ENCODE peak calls at places on chromosomes 13 and 19, in four cellular contexts. One of them, this sample, is unnamed.

GRCh38 chr13:74931698-74932433 is 550.1 kb downstream of the TBC1D4 start:
- DNase-seq in GM23338: no peak
- DNase-seq in upper lobe of right lung: no peak
- DNase-seq in stomach: no peak
- DNase-seq in this sample: no peak

GRCh38 chr19:5141278-5141925 is 172.5 kb downstream of the KDM4B start:
- DNase-seq in GM23338: no peak
- DNase-seq in upper lobe of right lung: no peak
- DNase-seq in stomach: no peak
- DNase-seq in this sample: peak

GRCh38 chr13:94550030-94550738 is 45.8 kb downstream of the TGDS start:
- DNase-seq in GM23338: peak
- DNase-seq in upper lobe of right lung: no peak
- DNase-seq in stomach: peak
- DNase-seq in this sample: peak

GRCh38 chr13:99151516-99151915 is 49.1 kb upstream of the UBAC2 start:
- DNase-seq in GM23338: no peak
- DNase-seq in upper lobe of right lung: no peak
- DNase-seq in stomach: no peak
- DNase-seq in this sample: no peak

GRCh38 chr19:13983213-13983889 is 22.8 kb downstream of the RFX1 start:
- DNase-seq in GM23338: no peak
- DNase-seq in upper lobe of right lung: no peak
- DNase-seq in stomach: no peak
- DNase-seq in this sample: peak

GRCh38 chr19:1132625-1133383 is 29.0 kb downstream of the GPX4 start:
- DNase-seq in GM23338: no peak
- DNase-seq in upper lobe of right lung: no peak
- DNase-seq in stomach: no peak
- DNase-seq in this sample: no peak

GRCh38 chr19:41909706-41910105 is 18.5 kb downstream of the ERFL start:
- DNase-seq in GM23338: no peak
- DNase-seq in upper lobe of right lung: no peak
- DNase-seq in stomach: no peak
- DNase-seq in this sample: no peak

GRCh38 chr13:50731400-50731799 is 112.1 kb downstream of the DLEU7 start:
- DNase-seq in GM23338: no peak
- DNase-seq in upper lobe of right lung: no peak
- DNase-seq in stomach: no peak
- DNase-seq in this sample: no peak

GRCh38 chr13:95137096-95137495 is 164.2 kb downstream of the ABCC4 start:
- DNase-seq in GM23338: no peak
- DNase-seq in upper lobe of right lung: no peak
- DNase-seq in stomach: no peak
- DNase-seq in this sample: no peak

GRCh38 chr19:1360818-1361461 is 22.8 kb upstream of the NDUFS7 start:
- DNase-seq in GM23338: no peak
- DNase-seq in upper lobe of right lung: peak
- DNase-seq in stomach: no peak
- DNase-seq in this sample: peak

GRCh38 chr13:45621950-45622349 is 6.4 kb upstream of the ERICH6B start:
- DNase-seq in GM23338: peak
- DNase-seq in upper lobe of right lung: no peak
- DNase-seq in stomach: no peak
- DNase-seq in this sample: no peak

GRCh38 chr13:27012482-27013197 is 159.0 kb downstream of the USP12 start:
- DNase-seq in GM23338: no peak
- DNase-seq in upper lobe of right lung: no peak
- DNase-seq in stomach: no peak
- DNase-seq in this sample: no peak

GRCh38 chr13:101514695-101515275 is 62.3 kb downstream of the ITGBL1 start:
- DNase-seq in GM23338: peak
- DNase-seq in upper lobe of right lung: no peak
- DNase-seq in stomach: no peak
- DNase-seq in this sample: peak

GRCh38 chr13:75938811-75939525 is 302.8 kb downstream of the LMO7 start:
- DNase-seq in GM23338: no peak
- DNase-seq in upper lobe of right lung: no peak
- DNase-seq in stomach: no peak
- DNase-seq in this sample: no peak

GRCh38 chr13:30807392-30807791 is 72.0 kb downstream of the ALOX5AP start:
- DNase-seq in GM23338: no peak
- DNase-seq in upper lobe of right lung: no peak
- DNase-seq in stomach: no peak
- DNase-seq in this sample: no peak

GRCh38 chr13:24083141-24083540 is 77.4 kb upstream of the SPATA13 start:
- DNase-seq in GM23338: no peak
- DNase-seq in upper lobe of right lung: no peak
- DNase-seq in stomach: no peak
- DNase-seq in this sample: peak

GRCh38 chr13:97254809-97255208 is 32.7 kb downstream of the MBNL2 start:
- DNase-seq in GM23338: no peak
- DNase-seq in upper lobe of right lung: no peak
- DNase-seq in stomach: no peak
- DNase-seq in this sample: no peak

GRCh38 chr13:32426191-32426980 is 1.5 kb downstream of the N4BP2L1 start:
- DNase-seq in GM23338: no peak
- DNase-seq in upper lobe of right lung: no peak
- DNase-seq in stomach: no peak
- DNase-seq in this sample: peak

GRCh38 chr13:51041126-51041525 is 69.9 kb downstream of the C13orf42 start:
- DNase-seq in GM23338: no peak
- DNase-seq in upper lobe of right lung: no peak
- DNase-seq in stomach: no peak
- DNase-seq in this sample: no peak

GRCh38 chr19:46704379-46705076 is 12.4 kb downstream of the PRKD2 start:
- DNase-seq in GM23338: peak
- DNase-seq in upper lobe of right lung: peak
- DNase-seq in stomach: peak
- DNase-seq in this sample: peak

GRCh38 chr13:51764184-51765141 is 39.5 kb downstream of the DHRS12 start:
- DNase-seq in GM23338: no peak
- DNase-seq in upper lobe of right lung: no peak
- DNase-seq in stomach: peak
- DNase-seq in this sample: peak

GRCh38 chr13:95540848-95541247 is 11.7 kb upstream of the CLDN10 start:
- DNase-seq in GM23338: peak
- DNase-seq in upper lobe of right lung: no peak
- DNase-seq in stomach: no peak
- DNase-seq in this sample: peak

GRCh38 chr13:93951153-93951552 is 528.3 kb downstream of the DCT start:
- DNase-seq in GM23338: peak
- DNase-seq in upper lobe of right lung: no peak
- DNase-seq in stomach: no peak
- DNase-seq in this sample: no peak

GRCh38 chr19:11381535-11382369 is 2.4 kb downstream of the EPOR start:
- DNase-seq in GM23338: peak
- DNase-seq in upper lobe of right lung: peak
- DNase-seq in stomach: peak
- DNase-seq in this sample: peak

GRCh38 chr19:30029721-30030510 is 87.9 kb downstream of the URI1 start:
- DNase-seq in GM23338: no peak
- DNase-seq in upper lobe of right lung: no peak
- DNase-seq in stomach: no peak
- DNase-seq in this sample: no peak

GRCh38 chr13:96216543-96216942 is 126.6 kb downstream of the HS6ST3 start:
- DNase-seq in GM23338: peak
- DNase-seq in upper lobe of right lung: no peak
- DNase-seq in stomach: no peak
- DNase-seq in this sample: no peak

GRCh38 chr13:73466561-73466960 is 407.8 kb downstream of the KLF5 start:
- DNase-seq in GM23338: no peak
- DNase-seq in upper lobe of right lung: no peak
- DNase-seq in stomach: no peak
- DNase-seq in this sample: no peak

GRCh38 chr13:65985632-65986031 is 1244.5 kb downstream of the PCDH9 start:
- DNase-seq in GM23338: peak
- DNase-seq in upper lobe of right lung: no peak
- DNase-seq in stomach: no peak
- DNase-seq in this sample: no peak

GRCh38 chr13:24214528-24214927 is 54.0 kb downstream of the SPATA13 start:
- DNase-seq in GM23338: no peak
- DNase-seq in upper lobe of right lung: no peak
- DNase-seq in stomach: no peak
- DNase-seq in this sample: no peak

GRCh38 chr13:74444161-74444571 is 310.0 kb upstream of the KLF12 start:
- DNase-seq in GM23338: no peak
- DNase-seq in upper lobe of right lung: no peak
- DNase-seq in stomach: no peak
- DNase-seq in this sample: no peak

GRCh38 chr19:12875086-12875485 is 6.2 kb downstream of the DNASE2 start:
- DNase-seq in GM23338: no peak
- DNase-seq in upper lobe of right lung: no peak
- DNase-seq in stomach: no peak
- DNase-seq in this sample: no peak

GRCh38 chr19:12873891-12874745 is 7.1 kb downstream of the DNASE2 start:
- DNase-seq in GM23338: peak
- DNase-seq in upper lobe of right lung: no peak
- DNase-seq in stomach: no peak
- DNase-seq in this sample: no peak

GRCh38 chr19:12871681-12872080 is 9.6 kb downstream of the DNASE2 start:
- DNase-seq in GM23338: no peak
- DNase-seq in upper lobe of right lung: no peak
- DNase-seq in stomach: no peak
- DNase-seq in this sample: no peak

GRCh38 chr19:12872255-12872654 is 9.0 kb downstream of the DNASE2 start:
- DNase-seq in GM23338: peak
- DNase-seq in upper lobe of right lung: no peak
- DNase-seq in stomach: no peak
- DNase-seq in this sample: no peak

GRCh38 chr19:12872941-12873890 is 8.0 kb downstream of the DNASE2 start:
- DNase-seq in GM23338: peak
- DNase-seq in upper lobe of right lung: peak
- DNase-seq in stomach: peak
- DNase-seq in this sample: peak
- TF ChIP-seq CTCF in GM23338: peak
- TF ChIP-seq CTCF in upper lobe of right lung: no peak
- TF ChIP-seq CTCF in stomach: no peak
- TF ChIP-seq CTCF in this sample: no peak

DNA sequence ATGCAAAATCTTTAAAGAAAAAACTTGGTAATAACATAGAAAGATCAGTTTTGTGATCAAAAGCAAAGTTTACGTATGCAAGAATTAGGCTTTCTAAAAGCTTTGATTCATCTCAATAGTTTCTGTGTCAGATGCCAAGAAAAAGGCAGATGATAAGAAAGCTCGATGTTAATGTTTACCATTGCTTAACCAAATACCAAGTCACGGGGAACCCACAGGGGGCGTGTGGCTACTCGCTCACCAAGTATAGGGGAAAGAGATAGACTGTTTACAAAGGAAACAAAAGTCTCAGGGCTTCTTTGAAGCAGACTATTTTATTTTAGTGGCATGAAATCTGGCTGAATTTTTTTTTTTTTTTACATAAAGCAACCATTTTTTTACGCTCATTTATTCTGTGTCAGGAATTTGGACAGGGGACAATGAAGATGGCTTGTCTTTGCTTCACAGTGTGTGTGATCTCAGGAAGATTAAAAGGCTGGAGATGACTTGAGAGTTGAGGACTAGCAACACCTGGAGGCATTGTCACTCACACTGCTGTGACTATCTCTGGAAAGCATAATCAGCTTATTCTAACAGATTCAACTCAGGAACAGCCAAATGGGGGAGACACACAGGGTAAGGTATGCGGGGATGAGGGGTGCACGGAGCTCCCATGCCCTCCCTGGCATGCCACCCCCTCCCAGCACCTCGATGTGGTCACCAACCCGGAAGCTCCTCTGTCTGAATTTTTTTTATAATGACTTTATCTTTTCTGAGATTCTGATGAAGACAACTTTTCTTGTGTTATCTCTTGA is 24.9 kb downstream of the RCBTB1 start:
- DNase-seq in GM23338: peak
- DNase-seq in upper lobe of right lung: no peak
- DNase-seq in stomach: peak
- DNase-seq in this sample: peak
- TF ChIP-seq CTCF in GM23338: peak
- TF ChIP-seq CTCF in upper lobe of right lung: peak
- TF ChIP-seq CTCF in stomach: no peak
- TF ChIP-seq CTCF in this sample: no peak

DNA sequence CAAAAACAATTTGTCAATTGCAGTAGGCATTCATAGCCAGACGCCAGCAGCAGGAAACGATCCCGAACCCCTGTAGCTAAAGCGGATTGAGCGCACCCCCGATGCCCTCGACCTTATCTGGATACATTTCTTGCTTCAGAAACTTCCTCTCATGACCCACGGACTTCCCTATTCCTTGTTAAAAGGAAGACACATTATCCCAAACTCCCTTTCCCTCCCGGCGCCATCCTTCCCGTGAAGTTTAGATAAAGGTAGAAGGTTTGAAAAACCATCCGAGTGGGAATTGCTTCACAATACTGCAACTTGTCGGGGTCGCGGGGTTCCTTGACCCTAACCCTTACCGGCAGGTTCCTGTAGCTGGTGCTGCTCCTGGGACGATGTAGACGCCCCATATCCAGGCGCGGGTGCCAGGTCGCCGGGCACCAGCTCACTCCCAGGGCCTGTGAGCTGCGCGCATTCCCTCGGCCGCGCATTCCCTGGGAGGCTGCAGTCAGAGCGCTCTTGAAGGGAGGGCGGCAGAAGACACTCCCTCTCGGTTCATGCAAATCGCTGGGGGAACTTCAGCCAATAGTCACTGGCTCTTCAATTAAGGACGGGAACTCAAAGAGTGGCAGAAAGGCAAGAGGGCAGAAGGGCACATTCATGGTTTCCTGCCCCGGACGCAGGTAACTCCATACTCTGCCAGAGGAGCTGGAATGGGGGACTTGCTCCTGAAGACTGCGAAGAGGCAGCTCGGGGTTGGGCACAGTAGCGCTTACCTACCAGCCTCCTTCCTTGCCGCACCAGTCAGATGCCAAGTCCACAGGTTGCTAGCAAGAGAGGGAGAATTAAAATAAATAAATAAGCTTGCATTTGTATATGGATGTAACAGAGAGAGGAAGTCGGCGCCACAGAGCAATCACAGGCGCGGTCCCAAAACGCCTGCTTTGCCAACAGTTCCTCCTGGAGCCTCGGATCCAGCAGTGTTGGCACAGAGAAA is 674 bp downstream of the PCDH20 start:
- DNase-seq in GM23338: peak
- DNase-seq in upper lobe of right lung: peak
- DNase-seq in stomach: peak
- DNase-seq in this sample: peak
- TF ChIP-seq CTCF in GM23338: no peak
- TF ChIP-seq CTCF in upper lobe of right lung: no peak
- TF ChIP-seq CTCF in stomach: no peak
- TF ChIP-seq CTCF in this sample: no peak

GRCh38 chr13:109274188-109274821 is 512.1 kb downstream of the IRS2 start:
- DNase-seq in GM23338: peak
- DNase-seq in upper lobe of right lung: no peak
- DNase-seq in stomach: no peak
- DNase-seq in this sample: no peak

GRCh38 chr13:109275390-109275789 is 511.0 kb downstream of the IRS2 start:
- DNase-seq in GM23338: no peak
- DNase-seq in upper lobe of right lung: no peak
- DNase-seq in stomach: no peak
- DNase-seq in this sample: no peak

GRCh38 chr13:109276261-109276660 is 510.1 kb downstream of the IRS2 start:
- DNase-seq in GM23338: no peak
- DNase-seq in upper lobe of right lung: no peak
- DNase-seq in stomach: no peak
- DNase-seq in this sample: no peak

GRCh38 chr13:109273326-109273751 is 513.0 kb downstream of the IRS2 start:
- DNase-seq in GM23338: no peak
- DNase-seq in upper lobe of right lung: no peak
- DNase-seq in stomach: no peak
- DNase-seq in this sample: no peak

GRCh38 chr13:109275848-109276247 is 510.5 kb downstream of the IRS2 start:
- DNase-seq in GM23338: peak
- DNase-seq in upper lobe of right lung: no peak
- DNase-seq in stomach: no peak
- DNase-seq in this sample: peak
- TF ChIP-seq CTCF in GM23338: peak
- TF ChIP-seq CTCF in upper lobe of right lung: no peak
- TF ChIP-seq CTCF in stomach: no peak
- TF ChIP-seq CTCF in this sample: no peak

This sample was measured in body of pancreas.